ENCODE peak calls at places on chromosomes 4 and X, in seven cellular contexts. One of them, this sample, is unnamed.

GRCh38 chr4:149173241-149174013 is 642.2 kb downstream of the IQCM start:
- DNase-seq in cardiac septum: no peak
- DNase-seq in aorta: no peak
- DNase-seq in AG09309: no peak
- DNase-seq in endothelial cell of umbilical vein: no peak
- DNase-seq in colonic mucosa: no peak
- DNase-seq in ELR: no peak
- DNase-seq in this sample: no peak

GRCh38 chrX:40423299-40423698 is 157.5 kb upstream of the ATP6AP2 start:
- DNase-seq in AG09309: no peak
- DNase-seq in aorta: no peak
- DNase-seq in cardiac septum: no peak
- DNase-seq in ELR: no peak
- DNase-seq in endothelial cell of umbilical vein: no peak
- DNase-seq in colonic mucosa: no peak
- DNase-seq in this sample: peak

GRCh38 chr4:2873329-2873728 is 29.7 kb downstream of the ADD1 start:
- DNase-seq in endothelial cell of umbilical vein: no peak
- DNase-seq in cardiac septum: no peak
- DNase-seq in ELR: no peak
- DNase-seq in aorta: no peak
- DNase-seq in AG09309: no peak
- DNase-seq in colonic mucosa: no peak
- DNase-seq in this sample: no peak

GRCh38 chr4:17646693-17647092 is 32.3 kb downstream of the MED28 start:
- DNase-seq in colonic mucosa: peak
- DNase-seq in aorta: no peak
- DNase-seq in cardiac septum: no peak
- DNase-seq in AG09309: no peak
- DNase-seq in endothelial cell of umbilical vein: no peak
- DNase-seq in ELR: no peak
- DNase-seq in this sample: no peak

GRCh38 chrX:134721766-134722532 is 63.7 kb upstream of the PLAC1 start:
- DNase-seq in colonic mucosa: no peak
- DNase-seq in AG09309: no peak
- DNase-seq in endothelial cell of umbilical vein: peak
- DNase-seq in ELR: peak
- DNase-seq in aorta: no peak
- DNase-seq in cardiac septum: no peak
- DNase-seq in this sample: peak

GRCh38 chrX:86171366-86171765 is 23.1 kb downstream of the DACH2 start:
- DNase-seq in ELR: peak
- DNase-seq in aorta: no peak
- DNase-seq in AG09309: peak
- DNase-seq in endothelial cell of umbilical vein: peak
- DNase-seq in cardiac septum: no peak
- DNase-seq in colonic mucosa: no peak
- DNase-seq in this sample: peak

GRCh38 chr4:118997601-118998000 is 108.9 kb downstream of the SYNPO2 start:
- DNase-seq in aorta: no peak
- DNase-seq in cardiac septum: no peak
- DNase-seq in AG09309: no peak
- DNase-seq in endothelial cell of umbilical vein: no peak
- DNase-seq in ELR: peak
- DNase-seq in colonic mucosa: no peak
- DNase-seq in this sample: no peak

GRCh38 chr4:171650543-171650942 is 162.7 kb upstream of the GALNTL6 start:
- DNase-seq in cardiac septum: no peak
- DNase-seq in ELR: peak
- DNase-seq in aorta: no peak
- DNase-seq in endothelial cell of umbilical vein: no peak
- DNase-seq in AG09309: no peak
- DNase-seq in colonic mucosa: no peak
- DNase-seq in this sample: no peak